ENCODE peak calls at places on chromosomes 11 and 22, in five cellular contexts. L, B, V, D and J are unnamed samples.

GRCh38 chr11:32034149-32034548 is 56.7 kb upstream of the RCN1 start:
- DNase-seq in L (peak; percentile 78), B (no peak), V (no peak), D (no peak), J (peak; percentile 100)

GRCh38 chr11:12174145-12175143 is 64.1 kb downstream of the MICAL2 start:
- DNase-seq in L (peak; percentile 47), B (peak; percentile 52), V (no peak), D (no peak), J (no peak)

GRCh38 chr11:98601181-98601773 is 419.5 kb upstream of the CNTN5 start:
- DNase-seq in L (no peak), B (no peak), V (no peak), D (no peak), J (no peak)

GRCh38 chr11:76152086-76152658 is 54.1 kb downstream of the WNT11 start:
- DNase-seq in L (peak; percentile 81), B (peak; percentile 83), V (no peak), D (peak; percentile 57), J (no peak)

GRCh38 chr11:1122356-1123002 is 35.3 kb upstream of the MUC5AC start:
- DNase-seq in L (no peak), B (no peak), V (no peak), D (no peak), J (no peak)

GRCh38 chr11:72116019-72116755 is 3.7 kb upstream of the ANAPC15 start:
- DNase-seq in L (no peak), B (no peak), V (no peak), D (no peak), J (no peak)

GRCh38 chr11:94553938-94554337 is 10.2 kb downstream of the FUT4 start:
- DNase-seq in L (peak; percentile 63), B (no peak), V (no peak), D (no peak), J (no peak)

GRCh38 chr22:19554834-19555404 is 30.7 kb upstream of the CLDN5 start:
- DNase-seq in L (peak; percentile 32), B (no peak), V (no peak), D (no peak), J (no peak)

GRCh38 chr11:74749127-74749964 is 697 bp downstream of the RNF169 start:
- DNase-seq in L (peak; percentile 70), B (peak; percentile 67), V (no peak), D (no peak), J (no peak)